ENCODE peak calls at places on chromosomes 2 and 18, in four cellular contexts. J, Z, S and A are unnamed samples. For H3K4me1, the result is how much of the 10 kb centered on the place peaks cover.

GRCh38 chr2:75464348-75464946 is 96.3 kb downstream of the EVA1A start:
- DNase-seq in J (no peak), Z (no peak), S (no peak), A (no peak)

GRCh38 chr2:42408009-42408408 is 47.0 kb upstream of the COX7A2L start:
- DNase-seq in J (no peak), Z (no peak), S (no peak), A (no peak)

GRCh38 chr2:95271381-95271971 is 2.8 kb upstream of the PROM2 start:
- DNase-seq in J (no peak), Z (no peak), S (no peak), A (no peak)

GRCh38 chr2:240596080-240596460 is 9.5 kb downstream of the CAPN10 start:
- DNase-seq in J (peak), Z (peak), S (no peak), A (no peak)

GRCh38 chr2:227132986-227133385 is 31.0 kb downstream of the COL4A4 start:
- DNase-seq in J (no peak), Z (no peak), S (no peak), A (no peak)

GRCh38 chr2:150528861-150529801 is 41.7 kb upstream of the RND3 start:
- DNase-seq in J (no peak), Z (no peak), S (peak), A (no peak)

GRCh38 chr2:64457518-64457917 is 3.6 kb downstream of the LGALSL start:
- DNase-seq in J (no peak), Z (no peak), S (no peak), A (no peak)

GRCh38 chr2:190791347-190791982 is 89.2 kb upstream of the GLS start:
- DNase-seq in J (no peak), Z (peak), S (no peak), A (no peak)

GRCh38 chr2:11669454-11670291 is at the start of gene NTSR2:
- DNase-seq in J (peak), Z (peak), S (peak), A (no peak)

GRCh38 chr2:204425821-204426220 is 119.5 kb upstream of the PARD3B start:
- DNase-seq in J (no peak), Z (no peak), S (no peak), A (no peak)

DNA sequence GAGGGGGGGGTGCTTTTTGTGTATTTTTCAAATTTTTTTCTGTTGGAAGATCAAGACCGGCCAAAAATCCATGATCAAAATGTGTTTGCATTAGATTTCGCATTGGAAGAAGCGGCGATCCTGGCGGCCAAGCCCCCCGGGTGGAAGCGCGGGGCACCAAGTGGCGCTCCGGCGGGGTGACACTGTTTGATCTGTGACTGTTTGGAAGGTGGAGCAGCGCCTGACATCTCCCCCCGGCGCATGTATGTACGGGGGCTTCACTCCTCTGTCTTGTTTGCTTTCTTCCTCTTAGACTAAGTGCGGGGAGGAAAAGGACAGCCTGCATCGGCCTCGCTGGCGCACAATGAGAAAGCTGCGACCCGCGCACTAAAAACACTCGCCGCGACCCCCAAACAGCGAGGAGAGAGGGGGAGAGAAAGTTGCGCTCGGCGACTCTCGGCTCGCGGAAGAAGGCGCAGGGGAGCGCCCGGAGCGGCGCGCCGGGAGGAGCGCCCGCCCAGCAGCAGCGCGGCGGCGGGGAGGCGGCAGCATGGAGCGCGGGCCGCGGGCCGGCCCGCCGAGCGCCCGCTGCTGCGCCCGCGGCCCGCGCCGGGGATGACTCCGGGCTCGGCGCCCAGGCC is 515 bp downstream of the TSHZ1 start:
- DNase-seq in J (no peak), Z (no peak), S (no peak), A (peak)
- H3K4me1 ChIP-seq in J (under half), Z (under half), S (under half), A (half or more)

GRCh38 chr18:50662177-50662576 is 102.3 kb downstream of the MAPK4 start:
- DNase-seq in J (no peak), Z (no peak), S (peak), A (no peak)

GRCh38 chr18:50665015-50665414 is 105.1 kb downstream of the MAPK4 start:
- DNase-seq in J (no peak), Z (no peak), S (no peak), A (no peak)

GRCh38 chr18:50662775-50663383 is 103.0 kb downstream of the MAPK4 start:
- DNase-seq in J (no peak), Z (no peak), S (no peak), A (no peak)

GRCh38 chr18:50665519-50665918 is 105.6 kb downstream of the MAPK4 start:
- DNase-seq in J (no peak), Z (no peak), S (no peak), A (no peak)

DNA sequence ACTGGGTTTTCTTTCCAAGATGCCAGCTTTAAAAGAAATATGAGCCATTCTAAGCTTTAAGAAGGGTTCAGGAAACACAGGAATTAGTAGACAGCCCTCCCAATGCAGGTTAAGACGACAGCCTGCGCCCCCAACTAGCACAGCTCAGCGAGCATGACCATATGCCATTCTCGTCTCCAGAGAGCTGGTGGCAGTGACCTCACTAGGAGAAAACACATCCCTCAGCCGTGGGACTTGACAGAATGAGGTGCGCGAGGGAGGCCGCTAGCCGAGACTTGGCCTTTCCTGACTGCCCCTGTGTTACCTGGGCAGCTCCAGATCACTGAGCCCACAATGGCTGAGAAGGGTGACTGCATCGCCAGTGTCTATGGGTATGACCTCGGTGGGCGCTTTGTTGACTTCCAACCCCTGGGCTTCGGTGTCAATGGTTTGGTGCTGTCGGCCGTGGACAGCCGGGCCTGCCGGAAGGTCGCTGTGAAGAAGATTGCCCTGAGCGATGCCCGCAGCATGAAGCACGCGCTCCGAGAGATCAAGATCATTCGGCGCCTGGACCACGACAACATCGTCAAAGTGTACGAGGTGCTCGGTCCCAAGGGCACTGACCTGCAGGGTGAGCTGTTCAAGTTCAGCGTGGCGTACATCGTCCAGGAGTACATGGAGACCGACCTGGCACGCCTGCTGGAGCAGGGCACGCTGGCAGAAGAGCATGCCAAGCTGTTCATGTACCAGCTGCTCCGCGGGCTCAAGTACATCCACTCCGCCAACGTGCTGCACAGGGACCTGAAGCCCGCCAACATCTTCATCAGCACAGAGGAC is 103.9 kb downstream of the MAPK4 start:
- DNase-seq in J (no peak), Z (no peak), S (no peak), A (no peak)
- H3K27ac ChIP-seq in J (no peak), Z (no peak), S (no peak), A (no peak)

DNA sequence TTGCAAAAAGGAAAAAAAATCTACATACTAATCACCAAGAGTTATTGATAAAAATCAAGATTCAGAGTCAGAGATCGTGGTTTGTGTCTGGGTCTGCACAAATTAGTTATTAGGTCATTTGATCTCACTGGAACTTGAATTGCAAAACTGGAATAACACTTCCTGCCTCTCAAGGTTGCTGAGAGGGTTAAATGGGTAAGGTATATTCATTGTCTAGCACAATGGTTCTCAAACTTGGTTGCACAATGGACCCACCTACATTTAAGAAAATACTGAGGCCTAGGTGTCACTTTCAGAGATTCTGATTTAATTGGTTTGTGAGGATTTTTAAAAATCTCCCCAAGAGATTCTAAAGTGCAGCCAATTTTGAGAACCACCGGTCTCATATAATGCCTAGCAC is 84.8 kb downstream of the COBLL1 start:
- DNase-seq in J (no peak), Z (no peak), S (no peak), A (no peak)
- H3K4me1 ChIP-seq in J (under half), Z (under half), S (under half), A (under half)

GRCh38 chr2:221529177-221529942 is 42.7 kb downstream of the EPHA4 start:
- DNase-seq in J (no peak), Z (no peak), S (no peak), A (no peak)

GRCh38 chr2:221532641-221533040 is 39.5 kb downstream of the EPHA4 start:
- DNase-seq in J (no peak), Z (no peak), S (no peak), A (no peak)

GRCh38 chr2:221527759-221528444 is 44.2 kb downstream of the EPHA4 start:
- DNase-seq in J (no peak), Z (no peak), S (no peak), A (no peak)

GRCh38 chr2:221530653-221531037 is 41.5 kb downstream of the EPHA4 start:
- DNase-seq in J (no peak), Z (no peak), S (no peak), A (no peak)

DNA sequence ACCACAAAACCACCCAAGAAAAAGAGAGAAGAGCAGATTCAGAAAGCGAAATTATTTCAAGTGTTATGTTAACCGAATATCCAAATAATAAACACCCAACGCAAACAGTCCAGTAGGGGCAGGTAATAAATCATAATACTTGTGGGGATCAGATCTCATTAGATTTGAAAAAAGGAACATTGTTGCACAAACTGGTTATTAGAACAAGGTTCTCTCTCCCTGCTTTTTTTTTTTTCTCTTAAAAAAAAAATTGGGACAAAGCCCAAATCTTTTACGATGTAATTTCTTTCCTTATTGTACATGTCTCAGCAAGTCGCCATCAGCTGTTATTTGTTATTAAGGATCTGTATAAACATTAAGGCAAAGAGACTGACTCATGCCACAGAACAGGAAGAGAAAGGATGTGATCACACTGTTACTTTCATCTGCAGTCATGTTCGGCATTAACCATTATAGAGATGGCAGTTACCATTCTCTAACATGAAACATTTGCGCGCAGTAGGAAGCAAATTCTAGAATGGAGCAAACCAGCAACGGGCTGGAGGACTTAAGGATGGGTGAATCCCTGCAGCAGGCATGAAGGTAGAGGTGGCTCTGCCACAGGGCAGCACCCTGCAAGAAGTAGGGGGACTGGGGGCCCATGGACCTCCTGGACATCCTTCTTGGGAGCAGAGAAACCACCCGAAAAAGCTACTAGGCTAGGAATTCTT is 42.0 kb downstream of the EPHA4 start:
- DNase-seq in J (no peak), Z (no peak), S (no peak), A (no peak)
- H3K27ac ChIP-seq in J (no peak), Z (peak), S (no peak), A (no peak)

DNA sequence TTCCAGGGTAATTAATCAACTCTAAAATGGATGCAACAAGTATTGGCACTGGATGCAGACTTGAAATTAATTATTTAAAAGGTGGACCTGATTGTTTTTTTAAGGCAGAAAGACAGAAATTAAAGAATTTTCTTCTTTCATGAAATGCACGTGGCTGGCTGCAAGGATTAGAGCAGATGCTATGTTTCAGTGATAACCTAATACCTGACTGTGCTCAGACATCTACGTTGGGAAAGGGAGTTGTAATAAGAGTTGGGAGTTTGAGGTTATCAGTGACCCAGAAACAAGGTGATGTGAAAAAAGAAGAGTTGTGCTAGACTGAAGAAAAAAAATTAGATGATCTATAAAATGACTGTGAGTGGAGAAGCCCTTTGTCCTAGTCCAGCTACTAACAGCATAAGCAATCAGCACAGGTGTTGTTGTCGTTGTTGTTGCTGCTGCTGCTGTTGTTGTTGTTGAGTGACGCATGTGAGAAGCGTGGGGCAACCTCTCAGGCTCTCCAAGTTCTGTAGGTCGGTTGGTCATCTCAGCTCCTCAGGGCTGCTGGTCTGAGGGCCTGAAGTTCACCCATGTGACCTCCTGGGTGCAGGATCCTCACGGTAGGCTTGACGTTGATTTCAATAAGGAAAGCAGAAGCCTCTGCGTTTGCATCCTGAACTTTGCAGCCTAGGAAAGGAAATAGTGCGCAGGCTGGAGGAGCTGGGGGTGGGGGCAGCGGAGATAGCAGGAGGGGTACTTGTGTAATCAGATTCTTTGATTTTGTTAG is 7.6 kb downstream of the POU3F3 start:
- DNase-seq in J (no peak), Z (no peak), S (no peak), A (no peak)
- H3K4me1 ChIP-seq in J (under half), Z (under half), S (under half), A (under half)

GRCh38 chr2:98731709-98732349 is 897 bp upstream of the MGAT4A start:
- DNase-seq in J (no peak), Z (no peak), S (peak), A (no peak)
- H3K27ac ChIP-seq in J (peak), Z (peak), S (peak), A (peak)

GRCh38 chr18:57748770-57749603 is 54.1 kb downstream of the ATP8B1 start:
- DNase-seq in J (no peak), Z (no peak), S (peak), A (no peak)
- H3K4me1 ChIP-seq in J (under half), Z (under half), S (under half), A (under half)